ENCODE peak calls at places on chromosomes 1 and 21, in eight cellular contexts. D is uterus, S is GM20000, K is foreskin fibroblast, E is ascending aorta, Y is stomach, N is H9, I is tibial artery. T is an unnamed sample.

GRCh38 chr1:184608581-184608980 is 146.1 kb downstream of the EDEM3 start:
- DNase-seq in D (no peak), S (no peak), K (no peak), E (no peak), Y (no peak), N (no peak), I (no peak), T (no peak)

GRCh38 chr1:89425056-89425455 is 61.2 kb downstream of the GBP6 start:
- DNase-seq in D (no peak), S (no peak), K (no peak), E (no peak), Y (no peak), N (no peak), I (no peak), T (no peak)

GRCh38 chr21:41901099-41901498 is 22.0 kb upstream of the PRDM15 start:
- DNase-seq in D (no peak), S (peak; percentile 59), K (no peak), E (no peak), Y (peak; percentile 53), N (no peak), I (no peak), T (no peak)

GRCh38 chr1:39332828-39333227 is 128.3 kb downstream of the MACF1 start:
- DNase-seq in D (no peak), S (no peak), K (no peak), E (no peak), Y (no peak), N (no peak), I (no peak), T (no peak)

GRCh38 chr1:169109561-169110134 is 3.2 kb downstream of the ATP1B1 start:
- DNase-seq in D (peak; percentile 79), S (no peak), K (peak; percentile 84), E (peak; percentile 70), Y (peak; percentile 87), N (no peak), I (no peak), T (no peak)

GRCh38 chr1:162373541-162374375 is 2.9 kb downstream of the SPATA46 start:
- DNase-seq in D (no peak), S (no peak), K (peak; percentile 45), E (no peak), Y (no peak), N (no peak), I (peak; percentile 32), T (no peak)

GRCh38 chr1:161427733-161428516 is 60.2 kb upstream of the CFAP126 start:
- DNase-seq in D (no peak), S (peak; percentile 41), K (peak; percentile 75), E (no peak), Y (no peak), N (peak; percentile 71), I (no peak), T (peak; percentile 31)

GRCh38 chr1:25626018-25626417 is 9.4 kb downstream of the MAN1C1 start:
- DNase-seq in D (no peak), S (no peak), K (no peak), E (no peak), Y (no peak), N (no peak), I (no peak), T (no peak)

GRCh38 chr1:117754061-117754969 is 148.5 kb downstream of the TENT5C start:
- DNase-seq in D (peak; percentile 54), S (peak; percentile 48), K (peak; percentile 66), E (peak; percentile 78), Y (peak; percentile 72), N (peak; percentile 72), I (no peak), T (peak; percentile 55)

GRCh38 chr21:39098696-39099111 is 84.5 kb downstream of the PSMG1 start:
- DNase-seq in D (no peak), S (no peak), K (no peak), E (no peak), Y (no peak), N (no peak), I (peak; percentile 45), T (no peak)

GRCh38 chr1:10429868-10430215 is 391 bp upstream of the CENPS start:
- DNase-seq in D (no peak), S (peak; percentile 38), K (peak; percentile 28), E (no peak), Y (no peak), N (no peak), I (no peak), T (no peak)

GRCh38 chr1:225911207-225912130 is 12.6 kb downstream of the PYCR2 start:
- DNase-seq in D (peak; percentile 46), S (peak; percentile 85), K (peak; percentile 66), E (peak; percentile 79), Y (peak; percentile 78), N (peak; percentile 80), I (peak; percentile 77), T (peak; percentile 82)

GRCh38 chr21:20802201-20802600 is 196.0 kb upstream of the NCAM2 start:
- DNase-seq in D (no peak), S (no peak), K (no peak), E (no peak), Y (no peak), N (no peak), I (no peak), T (no peak)

GRCh38 chr1:6347641-6348487 is 45.7 kb downstream of the ACOT7 start:
- DNase-seq in D (no peak), S (peak; percentile 74), K (peak; percentile 52), E (no peak), Y (peak; percentile 61), N (peak; percentile 60), I (no peak), T (peak; percentile 64)

GRCh38 chr1:7117599-7118281 is 332.5 kb downstream of the CAMTA1 start:
- DNase-seq in D (no peak), S (no peak), K (peak; percentile 70), E (no peak), Y (no peak), N (peak; percentile 84), I (peak; percentile 69), T (peak; percentile 11)

GRCh38 chr1:232477728-232478127 is 152.2 kb downstream of the SIPA1L2 start:
- DNase-seq in D (no peak), S (no peak), K (peak; percentile 89), E (peak; percentile 67), Y (no peak), N (no peak), I (no peak), T (no peak)

GRCh38 chr1:41611068-41611931 is 126.8 kb upstream of the EDN2 start:
- DNase-seq in D (no peak), S (no peak), K (no peak), E (no peak), Y (no peak), N (no peak), I (no peak), T (no peak)

GRCh38 chr1:205356424-205357151 is at the start of gene KLHDC8A:
- DNase-seq in D (peak; percentile 35), S (no peak), K (no peak), E (no peak), Y (no peak), N (peak; percentile 56), I (no peak), T (no peak)

GRCh38 chr1:35533596-35533995 is 23.6 kb downstream of the KIAA0319L start:
- DNase-seq in D (no peak), S (no peak), K (no peak), E (no peak), Y (no peak), N (no peak), I (no peak), T (no peak)

GRCh38 chr21:25518491-25518911 is 88.8 kb downstream of the MRPL39 start:
- DNase-seq in D (no peak), S (no peak), K (peak; percentile 42), E (no peak), Y (no peak), N (peak; percentile 39), I (no peak), T (peak; percentile 9)

GRCh38 chr21:46376231-46376628 is 52.3 kb downstream of the PCNT start:
- DNase-seq in D (no peak), S (no peak), K (no peak), E (no peak), Y (no peak), N (no peak), I (no peak), T (no peak)

GRCh38 chr1:159877695-159878444 is 15.4 kb upstream of the VSIG8 start:
- DNase-seq in D (no peak), S (no peak), K (no peak), E (no peak), Y (peak; percentile 58), N (no peak), I (no peak), T (no peak)

GRCh38 chr1:103459385-103459784 is 66.1 kb upstream of the RNPC3 start:
- DNase-seq in D (no peak), S (no peak), K (peak; percentile 26), E (no peak), Y (no peak), N (no peak), I (no peak), T (no peak)

DNA sequence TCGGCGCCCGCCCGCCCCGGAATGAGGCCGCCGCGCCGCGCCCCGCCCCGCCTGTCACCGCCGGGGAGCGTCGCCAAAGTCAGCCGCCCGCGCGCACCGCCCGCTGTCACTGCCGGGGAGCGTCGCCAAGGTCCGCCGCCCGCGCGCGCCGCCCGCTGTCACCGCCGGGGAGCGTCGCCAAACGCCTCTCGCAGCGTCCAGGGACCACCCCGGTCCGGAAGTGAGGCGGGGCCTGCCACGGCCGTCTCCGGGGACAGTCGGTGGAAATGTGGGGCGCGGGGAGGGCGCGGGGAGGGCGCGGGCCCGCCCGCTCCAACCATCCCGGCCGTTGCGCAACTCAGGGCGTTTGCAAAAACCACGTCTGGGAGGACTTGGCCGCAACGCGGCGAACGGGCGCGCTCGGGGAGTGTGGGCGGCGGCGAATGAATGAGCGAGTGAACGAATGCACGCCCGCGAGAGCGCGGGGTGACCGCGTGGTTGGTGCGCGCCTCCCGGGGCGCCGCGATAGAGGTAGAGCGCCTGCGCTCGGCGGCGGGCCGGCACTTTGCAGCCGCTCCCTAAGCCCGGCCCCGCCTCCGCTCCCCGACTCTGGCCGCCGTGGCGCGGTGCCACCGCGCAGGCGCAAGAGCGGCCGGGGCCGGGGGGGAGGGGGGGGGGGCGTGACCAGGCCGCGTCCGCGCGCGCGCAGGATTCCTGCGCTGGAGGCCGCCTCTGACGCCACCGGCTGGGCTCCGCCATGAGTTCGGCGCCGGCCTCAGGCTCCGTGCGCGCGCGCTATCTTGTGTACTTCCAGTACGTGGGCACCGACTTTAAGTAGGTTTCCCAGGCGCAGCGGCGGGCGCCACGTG is at the start of the genes ACAP3 and PUSL1:
- DNase-seq in D (peak; percentile 93), S (peak; percentile 100), K (peak; percentile 97), E (peak; percentile 92), Y (peak; percentile 89), N (peak; percentile 83), I (peak; percentile 95), T (peak; percentile 81)
- TF ChIP-seq CTCF in D (peak; percentile 1), S (no peak), K (no peak), E (no peak), Y (peak; percentile 9), N (no peak), I (no peak), T (no peak)

GRCh38 chr1:201184734-201185453 is 5.7 kb upstream of the IGFN1 start:
- DNase-seq in D (peak; percentile 56), S (no peak), K (peak; percentile 87), E (no peak), Y (peak; percentile 33), N (peak; percentile 53), I (no peak), T (peak; percentile 20)
- TF ChIP-seq CTCF in D (peak; percentile 41), S (no peak), K (peak; percentile 77), E (peak; percentile 16), Y (peak; percentile 49), N (peak; percentile 54), I (peak; percentile 50), T (peak; percentile 40)

GRCh38 chr1:193680247-193680923 is 494.0 kb upstream of the B3GALT2 start:
- DNase-seq in D (no peak), S (no peak), K (no peak), E (no peak), Y (no peak), N (no peak), I (no peak), T (no peak)
- TF ChIP-seq CTCF in D (no peak), S (no peak), K (no peak), E (no peak), Y (no peak), N (no peak), I (no peak), T (no peak)

GRCh38 chr1:235821361-235821981 is 45.2 kb downstream of the LYST start:
- DNase-seq in D (no peak), S (no peak), K (peak; percentile 69), E (no peak), Y (no peak), N (no peak), I (no peak), T (no peak)
- TF ChIP-seq CTCF in D (no peak), S (no peak), K (no peak), E (no peak), Y (no peak), N (no peak), I (no peak), T (no peak)